ENCODE peak calls at places on chromosome 12, in nine cellular contexts. U is fibroblast of villous mesenchyme, X is IMR-90, M is brain microvascular endothelial cell, Z is endodermal cell, I is fibroblast of lung, A is astrocyte of the spinal cord, E is astrocyte, G is Peyer's patch. C is an unnamed sample.
A peak's percentile ranks its signal among the peaks of the same experiment; 100 is the strongest.

GRCh38 chr12:91778938-91779400 is 366.7 kb downstream of the BTG1 start:
- DNase-seq in U (peak; percentile 94), X (peak; percentile 88), M (peak; percentile 96), Z (no peak), I (peak; percentile 83), A (peak; percentile 86), E (peak; percentile 91), G (peak; percentile 29), C (peak; percentile 84)

GRCh38 chr12:9687228-9687627 is 17.7 kb downstream of the CLEC2D start:
- DNase-seq in U (no peak), X (peak; percentile 49), M (peak; percentile 77), Z (peak; percentile 88), I (peak; percentile 34), A (peak; percentile 67), E (peak; percentile 32), G (no peak), C (no peak)

GRCh38 chr12:32025906-32026305 is 66.7 kb downstream of the RESF1 start:
- DNase-seq in U (no peak), X (no peak), M (no peak), Z (no peak), I (no peak), A (no peak), E (no peak), G (peak; percentile 62), C (no peak)

GRCh38 chr12:92341333-92341691 is 195.7 kb upstream of the BTG1 start:
- DNase-seq in U (no peak), X (no peak), M (no peak), Z (no peak), I (no peak), A (no peak), E (no peak), G (no peak), C (no peak)

GRCh38 chr12:132275110-132275531 is 54.3 kb downstream of the GALNT9 start:
- DNase-seq in U (peak; percentile 30), X (peak; percentile 20), M (peak; percentile 22), Z (peak; percentile 97), I (peak; percentile 36), A (no peak), E (peak; percentile 7), G (no peak), C (peak; percentile 52)

GRCh38 chr12:58310368-58310767 is 369.0 kb downstream of the ATP23 start:
- DNase-seq in U (peak; percentile 67), X (peak; percentile 78), M (peak; percentile 81), Z (no peak), I (peak; percentile 85), A (no peak), E (peak; percentile 75), G (no peak), C (peak; percentile 35)

GRCh38 chr12:132490481-132491348 is 764 bp downstream of the FBRSL1 start:
- DNase-seq in U (peak; percentile 44), X (peak; percentile 20), M (no peak), Z (peak; percentile 75), I (no peak), A (no peak), E (peak; percentile 33), G (no peak), C (peak; percentile 12)

GRCh38 chr12:659090-659683 is 4.1 kb downstream of the NINJ2 start:
- DNase-seq in U (no peak), X (no peak), M (no peak), Z (no peak), I (no peak), A (no peak), E (no peak), G (no peak), C (no peak)

GRCh38 chr12:10409387-10409786 is at the start of gene KLRC4:
- DNase-seq in U (peak; percentile 75), X (peak; percentile 16), M (peak; percentile 38), Z (no peak), I (peak; percentile 56), A (peak; percentile 67), E (no peak), G (no peak), C (peak; percentile 1)

GRCh38 chr12:105741786-105742566 is 396.8 kb downstream of the NUAK1 start:
- DNase-seq in U (peak; percentile 68), X (peak; percentile 83), M (peak; percentile 90), Z (no peak), I (peak; percentile 86), A (peak; percentile 76), E (peak; percentile 90), G (no peak), C (peak; percentile 96)

GRCh38 chr12:111201036-111201435 is 167.9 kb downstream of the PHETA1 start:
- DNase-seq in U (no peak), X (no peak), M (no peak), Z (peak; percentile 76), I (no peak), A (no peak), E (no peak), G (no peak), C (no peak)

GRCh38 chr12:45732936-45733335 is 3.4 kb downstream of the ARID2 start:
- DNase-seq in U (no peak), X (no peak), M (no peak), Z (no peak), I (no peak), A (peak; percentile 16), E (no peak), G (no peak), C (no peak)

GRCh38 chr12:89671469-89671868 is 37.2 kb downstream of the ATP2B1 start:
- DNase-seq in U (peak; percentile 58), X (peak; percentile 64), M (peak; percentile 45), Z (no peak), I (peak; percentile 27), A (peak; percentile 80), E (peak; percentile 90), G (no peak), C (peak; percentile 94)

GRCh38 chr12:88298761-88299242 is 156.7 kb downstream of the TMTC3 start:
- DNase-seq in U (no peak), X (peak; percentile 73), M (peak; percentile 93), Z (no peak), I (peak; percentile 57), A (peak; percentile 88), E (peak; percentile 99), G (no peak), C (peak; percentile 86)

GRCh38 chr12:25811656-25812126 is 146.8 kb upstream of the RASSF8 start:
- DNase-seq in U (peak; percentile 76), X (peak; percentile 36), M (peak; percentile 54), Z (no peak), I (no peak), A (peak; percentile 63), E (peak; percentile 68), G (no peak), C (peak; percentile 56)

GRCh38 chr12:124853781-124854636 is 9.7 kb downstream of the SCARB1 start:
- DNase-seq in U (no peak), X (no peak), M (no peak), Z (peak; percentile 60), I (no peak), A (no peak), E (no peak), G (no peak), C (no peak)

GRCh38 chr12:92538970-92539749 is 163.6 kb upstream of the PLEKHG7 start:
- DNase-seq in U (peak; percentile 77), X (peak; percentile 80), M (peak; percentile 59), Z (no peak), I (peak; percentile 69), A (peak; percentile 76), E (peak; percentile 87), G (no peak), C (peak; percentile 56)

GRCh38 chr12:92493816-92494215 is 209.0 kb upstream of the PLEKHG7 start:
- DNase-seq in U (no peak), X (peak; percentile 43), M (peak; percentile 14), Z (no peak), I (no peak), A (peak; percentile 22), E (peak; percentile 39), G (no peak), C (peak; percentile 3)

GRCh38 chr12:121124402-121125109 is 8.1 kb upstream of the P2RX7 start:
- DNase-seq in U (peak; percentile 66), X (peak; percentile 91), M (peak; percentile 95), Z (peak; percentile 79), I (peak; percentile 64), A (peak; percentile 88), E (peak; percentile 92), G (no peak), C (peak; percentile 92)

GRCh38 chr12:19390208-19390607 is 49.1 kb upstream of the AEBP2 start:
- DNase-seq in U (peak; percentile 76), X (peak; percentile 46), M (no peak), Z (no peak), I (no peak), A (peak; percentile 27), E (no peak), G (no peak), C (no peak)

GRCh38 chr12:45148619-45149018 is 67.3 kb upstream of the ANO6 start:
- DNase-seq in U (no peak), X (no peak), M (no peak), Z (no peak), I (no peak), A (no peak), E (no peak), G (no peak), C (no peak)

GRCh38 chr12:115895247-115895646 is 382.2 kb downstream of the MED13L start:
- DNase-seq in U (peak; percentile 4), X (no peak), M (no peak), Z (peak; percentile 82), I (no peak), A (no peak), E (no peak), G (no peak), C (no peak)
- TF ChIP-seq CTCF in U (peak; percentile 56), X (peak; percentile 23), M (peak; percentile 69), Z (peak; percentile 73), I (no peak), A (peak; percentile 39), E (peak; percentile 30), G (no peak), C (peak; percentile 44)

GRCh38 chr12:122495258-122495657 is 5.5 kb downstream of the ZCCHC8 start:
- DNase-seq in U (no peak), X (no peak), M (no peak), Z (no peak), I (no peak), A (no peak), E (no peak), G (no peak), C (no peak)
- H3K4me3 ChIP-seq in U (no peak overlapping the region), X (no peak overlapping the region), M (no peak overlapping the region), Z (no peak overlapping the region), I (no peak overlapping the region), A (no peak overlapping the region), E (no peak overlapping the region), G (no peak overlapping the region), C (no peak overlapping the region)

DNA sequence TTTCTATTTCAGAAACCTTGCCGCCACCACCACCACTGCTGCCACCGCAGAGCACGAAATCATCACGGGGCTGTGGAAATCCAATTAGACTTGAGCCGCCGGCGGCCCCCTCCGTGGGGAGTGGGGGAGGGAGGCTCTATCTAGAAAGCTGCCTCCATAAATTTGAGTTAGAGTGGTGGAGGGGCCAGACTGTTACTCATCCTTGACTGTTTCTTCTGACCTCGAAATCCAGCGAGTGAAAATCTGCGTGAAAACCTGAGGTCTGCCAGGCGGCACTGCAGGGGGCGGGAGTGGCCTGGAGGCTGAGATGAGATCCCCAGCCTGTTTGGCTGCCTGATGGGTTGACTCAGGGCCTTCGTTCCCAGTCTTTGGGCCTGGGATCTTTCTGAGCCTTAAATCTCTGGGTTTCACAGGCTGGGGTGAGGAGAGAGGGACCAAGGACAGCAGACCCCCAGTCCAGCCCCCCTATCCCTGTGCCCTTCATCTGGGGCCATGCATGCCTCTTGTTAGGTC is 29.9 kb downstream of the TSPAN9 start:
- DNase-seq in U (peak; percentile 76), X (peak; percentile 63), M (peak; percentile 86), Z (peak; percentile 83), I (peak; percentile 48), A (peak; percentile 96), E (peak; percentile 77), G (no peak), C (peak; percentile 31)
- TF ChIP-seq CTCF in U (peak; percentile 2), X (no peak), M (peak; percentile 36), Z (no peak), I (no peak), A (no peak), E (no peak), G (no peak), C (no peak)

GRCh38 chr12:101671157-101671791 is 26.2 kb upstream of the CHPT1 start:
- DNase-seq in U (no peak), X (no peak), M (no peak), Z (no peak), I (no peak), A (no peak), E (no peak), G (peak; percentile 61), C (no peak)
- H3K4me3 ChIP-seq in U (no peak overlapping the region), X (no peak overlapping the region), M (no peak overlapping the region), Z (no peak overlapping the region), I (no peak overlapping the region), A (no peak overlapping the region), E (no peak overlapping the region), G (no peak overlapping the region), C (no peak overlapping the region)

C was measured in AG10803.